ENCODE peak calls at places on chromosome 14, in ten cellular contexts. One of them, this sample, is unnamed.

GRCh38 chr14:105007593-105008264 is 13.2 kb downstream of the CDCA4 start:
- DNase-seq in NCI-H2029 treated with DMSO at 0.1 percent for 48 hours: no peak
- DNase-seq in small intestine: no peak
- DNase-seq in anterior cingulate cortex: no peak
- DNase-seq in neural crest cell: no peak
- DNase-seq in transverse colon: no peak
- DNase-seq in Peyer's patch: no peak
- DNase-seq in HEK293T: no peak
- DNase-seq in astrocyte of the cerebellum: no peak
- DNase-seq in T follicular helper cell: no peak
- DNase-seq in this sample: no peak

GRCh38 chr14:75972729-75973480 is 8.9 kb downstream of the TGFB3 start:
- DNase-seq in HEK293T: no peak
- DNase-seq in Peyer's patch: no peak
- DNase-seq in neural crest cell: no peak
- DNase-seq in transverse colon: no peak
- DNase-seq in astrocyte of the cerebellum: no peak
- DNase-seq in anterior cingulate cortex: no peak
- DNase-seq in small intestine: no peak
- DNase-seq in T follicular helper cell: no peak
- DNase-seq in NCI-H2029 treated with DMSO at 0.1 percent for 48 hours: no peak
- DNase-seq in this sample: no peak

GRCh38 chr14:30291216-30291615 is 267.7 kb upstream of the G2E3 start:
- DNase-seq in neural crest cell: no peak
- DNase-seq in astrocyte of the cerebellum: peak
- DNase-seq in HEK293T: no peak
- DNase-seq in NCI-H2029 treated with DMSO at 0.1 percent for 48 hours: no peak
- DNase-seq in transverse colon: no peak
- DNase-seq in small intestine: no peak
- DNase-seq in anterior cingulate cortex: no peak
- DNase-seq in T follicular helper cell: no peak
- DNase-seq in Peyer's patch: no peak
- DNase-seq in this sample: peak

GRCh38 chr14:20794644-20795369 is 7.8 kb downstream of the RNASE1 start:
- DNase-seq in NCI-H2029 treated with DMSO at 0.1 percent for 48 hours: no peak
- DNase-seq in neural crest cell: no peak
- DNase-seq in small intestine: no peak
- DNase-seq in T follicular helper cell: no peak
- DNase-seq in anterior cingulate cortex: no peak
- DNase-seq in astrocyte of the cerebellum: no peak
- DNase-seq in Peyer's patch: no peak
- DNase-seq in HEK293T: no peak
- DNase-seq in transverse colon: no peak
- DNase-seq in this sample: no peak

GRCh38 chr14:22549981-22550670 is 38.9 kb downstream of the DAD1 start:
- DNase-seq in anterior cingulate cortex: no peak
- DNase-seq in HEK293T: no peak
- DNase-seq in transverse colon: no peak
- DNase-seq in T follicular helper cell: peak
- DNase-seq in astrocyte of the cerebellum: peak
- DNase-seq in neural crest cell: no peak
- DNase-seq in small intestine: no peak
- DNase-seq in NCI-H2029 treated with DMSO at 0.1 percent for 48 hours: no peak
- DNase-seq in Peyer's patch: no peak
- DNase-seq in this sample: no peak

GRCh38 chr14:102923201-102923919 is 897 bp downstream of the AMN start:
- DNase-seq in HEK293T: no peak
- DNase-seq in anterior cingulate cortex: no peak
- DNase-seq in NCI-H2029 treated with DMSO at 0.1 percent for 48 hours: no peak
- DNase-seq in transverse colon: peak
- DNase-seq in neural crest cell: no peak
- DNase-seq in Peyer's patch: peak
- DNase-seq in small intestine: peak
- DNase-seq in T follicular helper cell: no peak
- DNase-seq in astrocyte of the cerebellum: no peak
- DNase-seq in this sample: no peak

GRCh38 chr14:74579447-74580274 is 32.4 kb downstream of the LTBP2 start:
- DNase-seq in anterior cingulate cortex: no peak
- DNase-seq in HEK293T: no peak
- DNase-seq in neural crest cell: no peak
- DNase-seq in NCI-H2029 treated with DMSO at 0.1 percent for 48 hours: no peak
- DNase-seq in transverse colon: no peak
- DNase-seq in small intestine: no peak
- DNase-seq in T follicular helper cell: no peak
- DNase-seq in Peyer's patch: peak
- DNase-seq in astrocyte of the cerebellum: peak
- DNase-seq in this sample: peak

GRCh38 chr14:60002819-60003492 is 83.0 kb downstream of the LRRC9 start:
- DNase-seq in small intestine: no peak
- DNase-seq in neural crest cell: no peak
- DNase-seq in Peyer's patch: no peak
- DNase-seq in NCI-H2029 treated with DMSO at 0.1 percent for 48 hours: peak
- DNase-seq in transverse colon: no peak
- DNase-seq in astrocyte of the cerebellum: no peak
- DNase-seq in T follicular helper cell: no peak
- DNase-seq in HEK293T: no peak
- DNase-seq in anterior cingulate cortex: no peak
- DNase-seq in this sample: no peak

GRCh38 chr14:73462078-73462715 is 3.9 kb upstream of the NUMB start:
- DNase-seq in anterior cingulate cortex: peak
- DNase-seq in Peyer's patch: peak
- DNase-seq in HEK293T: no peak
- DNase-seq in transverse colon: peak
- DNase-seq in small intestine: peak
- DNase-seq in NCI-H2029 treated with DMSO at 0.1 percent for 48 hours: peak
- DNase-seq in astrocyte of the cerebellum: no peak
- DNase-seq in neural crest cell: no peak
- DNase-seq in T follicular helper cell: no peak
- DNase-seq in this sample: no peak

GRCh38 chr14:94100847-94101246 is 9.7 kb upstream of the IFI27 start:
- DNase-seq in transverse colon: no peak
- DNase-seq in T follicular helper cell: no peak
- DNase-seq in small intestine: no peak
- DNase-seq in NCI-H2029 treated with DMSO at 0.1 percent for 48 hours: no peak
- DNase-seq in HEK293T: no peak
- DNase-seq in Peyer's patch: no peak
- DNase-seq in astrocyte of the cerebellum: no peak
- DNase-seq in neural crest cell: no peak
- DNase-seq in anterior cingulate cortex: no peak
- DNase-seq in this sample: peak

GRCh38 chr14:98548071-98548686 is 723.8 kb downstream of the BCL11B start:
- DNase-seq in transverse colon: no peak
- DNase-seq in Peyer's patch: no peak
- DNase-seq in small intestine: no peak
- DNase-seq in T follicular helper cell: no peak
- DNase-seq in anterior cingulate cortex: no peak
- DNase-seq in astrocyte of the cerebellum: no peak
- DNase-seq in HEK293T: no peak
- DNase-seq in NCI-H2029 treated with DMSO at 0.1 percent for 48 hours: no peak
- DNase-seq in neural crest cell: no peak
- DNase-seq in this sample: no peak

GRCh38 chr14:34604990-34605389 is 25.0 kb downstream of the SNX6 start:
- DNase-seq in T follicular helper cell: no peak
- DNase-seq in NCI-H2029 treated with DMSO at 0.1 percent for 48 hours: no peak
- DNase-seq in small intestine: no peak
- DNase-seq in anterior cingulate cortex: no peak
- DNase-seq in transverse colon: no peak
- DNase-seq in neural crest cell: no peak
- DNase-seq in Peyer's patch: no peak
- DNase-seq in HEK293T: no peak
- DNase-seq in astrocyte of the cerebellum: no peak
- DNase-seq in this sample: no peak

GRCh38 chr14:104887623-104888488 is 22.8 kb downstream of the CEP170B start:
- DNase-seq in astrocyte of the cerebellum: no peak
- DNase-seq in neural crest cell: no peak
- DNase-seq in transverse colon: no peak
- DNase-seq in small intestine: no peak
- DNase-seq in T follicular helper cell: no peak
- DNase-seq in Peyer's patch: peak
- DNase-seq in NCI-H2029 treated with DMSO at 0.1 percent for 48 hours: no peak
- DNase-seq in HEK293T: no peak
- DNase-seq in anterior cingulate cortex: no peak
- DNase-seq in this sample: no peak

This sample was measured in kidney epithelial cell.